ENCODE peak calls at places on chromosomes 5 and 9, in five cellular contexts. D is neural crest cell, U is fibroblast of pulmonary artery, X is AG04449, I is left ventricle myocardium inferior. C is an unnamed sample.

GRCh38 chr9:79663299-79663698 is 91.5 kb downstream of the TLE4 start:
- DNase-seq in D (no peak), U (no peak), X (no peak), I (no peak), C (no peak)

GRCh38 chr5:57267796-57268195 is 93.9 kb downstream of the GPBP1 start:
- DNase-seq in D (no peak), U (no peak), X (no peak), I (no peak), C (no peak)

GRCh38 chr9:90642570-90643539 is at the start of gene DIRAS2:
- DNase-seq in D (peak), U (peak), X (no peak), I (peak), C (peak)

GRCh38 chr5:108911055-108911454 is 163.4 kb downstream of the FER start:
- DNase-seq in D (no peak), U (no peak), X (no peak), I (no peak), C (no peak)

GRCh38 chr5:75611324-75612210 is at the start of gene ANKDD1B:
- DNase-seq in D (peak), U (peak), X (no peak), I (no peak), C (peak)

GRCh38 chr5:179802950-179803562 is 3.6 kb downstream of the MGAT4B start:
- DNase-seq in D (no peak), U (no peak), X (no peak), I (no peak), C (peak)

GRCh38 chr5:110909950-110910349 is 161.6 kb upstream of the TSLP start:
- DNase-seq in D (no peak), U (peak), X (no peak), I (no peak), C (no peak)

GRCh38 chr5:118115791-118116190 is 872.6 kb downstream of the DTWD2 start:
- DNase-seq in D (no peak), U (no peak), X (no peak), I (no peak), C (no peak)

GRCh38 chr5:125065114-125065513 is 318.7 kb upstream of the ZNF608 start:
- DNase-seq in D (no peak), U (no peak), X (no peak), I (no peak), C (no peak)

GRCh38 chr9:79895232-79895631 is 323.5 kb downstream of the TLE4 start:
- DNase-seq in D (no peak), U (no peak), X (no peak), I (no peak), C (no peak)

GRCh38 chr9:128077847-128078503 is 9.9 kb downstream of the SLC25A25 start:
- DNase-seq in D (no peak), U (no peak), X (no peak), I (no peak), C (no peak)

GRCh38 chr9:21155501-21155900 is 11.0 kb downstream of the IFNA21 start:
- DNase-seq in D (no peak), U (peak), X (no peak), I (no peak), C (no peak)

GRCh38 chr9:94128580-94128979 is 44.3 kb downstream of the PTPDC1 start:
- DNase-seq in D (no peak), U (no peak), X (no peak), I (no peak), C (no peak)

GRCh38 chr9:126507318-126508109 is 106.2 kb upstream of the LMX1B start:
- DNase-seq in D (no peak), U (no peak), X (no peak), I (no peak), C (no peak)

GRCh38 chr9:137272241-137273094 is 5.1 kb upstream of the TOR4A start:
- DNase-seq in D (no peak), U (no peak), X (no peak), I (no peak), C (no peak)

GRCh38 chr9:22693151-22693550 is 246.5 kb downstream of the DMRTA1 start:
- DNase-seq in D (no peak), U (no peak), X (no peak), I (no peak), C (no peak)

GRCh38 chr9:138080979-138081378 is 203.4 kb downstream of the CACNA1B start:
- DNase-seq in D (no peak), U (no peak), X (no peak), I (no peak), C (no peak)

GRCh38 chr9:69645488-69645887 is 26.7 kb downstream of the APBA1 start:
- DNase-seq in D (no peak), U (no peak), X (no peak), I (no peak), C (peak)

GRCh38 chr5:1011226-1011631 is 2.6 kb downstream of the NKD2 start:
- DNase-seq in D (no peak), U (no peak), X (no peak), I (peak), C (peak)

GRCh38 chr9:111925017-111925770 is 28.6 kb downstream of the UGCG start:
- DNase-seq in D (no peak), U (no peak), X (no peak), I (no peak), C (no peak)

GRCh38 chr5:42974546-42974945 is 65.6 kb downstream of the ANXA2R start:
- DNase-seq in D (no peak), U (no peak), X (no peak), I (no peak), C (no peak)

GRCh38 chr9:97703437-97704326 is 6.5 kb upstream of the XPA start:
- DNase-seq in D (no peak), U (peak), X (peak), I (no peak), C (no peak)

GRCh38 chr9:94870793-94871558 is 144.5 kb downstream of the AOPEP start:
- DNase-seq in D (no peak), U (no peak), X (no peak), I (peak), C (no peak)

GRCh38 chr9:137176302-137177182 is 4.7 kb upstream of the TMEM210 start:
- DNase-seq in D (no peak), U (peak), X (no peak), I (no peak), C (no peak)

GRCh38 chr9:136482046-136482792 is 621 bp downstream of the SEC16A start:
- DNase-seq in D (no peak), U (peak), X (no peak), I (no peak), C (no peak)

DNA sequence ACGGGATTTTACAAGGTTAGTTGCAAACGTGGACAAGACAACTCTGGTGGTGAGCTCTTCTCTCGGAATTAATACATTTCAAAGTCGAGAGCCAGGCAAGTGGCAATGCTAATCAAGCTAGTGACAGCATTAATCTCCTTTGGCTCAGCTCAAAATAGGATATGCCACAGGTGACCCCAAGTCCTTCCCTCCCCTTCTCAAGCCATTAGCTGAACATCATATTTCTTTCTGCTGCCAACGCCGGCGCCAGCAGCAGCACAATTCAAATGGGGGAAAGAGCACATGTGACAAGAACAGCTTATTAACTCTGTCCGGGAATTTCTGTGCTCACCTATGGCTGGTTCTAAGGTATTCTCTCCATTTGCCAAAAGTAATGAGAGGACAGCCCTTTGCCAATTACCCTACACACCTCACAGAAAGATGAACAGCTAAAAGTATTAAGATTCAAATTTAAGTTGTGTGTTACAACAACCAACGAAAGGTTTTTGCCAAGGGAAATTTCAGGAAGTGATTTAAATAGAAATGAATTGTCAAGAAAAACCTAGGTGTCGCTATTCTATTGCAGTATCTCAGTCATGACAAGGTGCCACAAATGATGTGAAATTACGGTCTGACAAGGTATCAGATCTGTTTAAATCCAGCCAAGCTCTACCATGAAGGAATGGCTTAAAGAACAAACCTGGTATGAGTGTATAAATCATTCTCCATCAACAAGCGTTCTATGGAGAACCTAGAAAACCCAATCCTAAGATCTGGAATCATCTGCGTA is 189.9 kb downstream of the ATPSCKMT start:
- DNase-seq in D (no peak), U (no peak), X (no peak), I (no peak), C (no peak)
- TF ChIP-seq CTCF in D (no peak), U (no peak), X (no peak), I (no peak), C (no peak)

GRCh38 chr5:139763584-139764249 is 31.9 kb upstream of the PSD2 start:
- DNase-seq in D (no peak), U (no peak), X (no peak), I (no peak), C (no peak)
- TF ChIP-seq CTCF in D (no peak), U (no peak), X (no peak), I (no peak), C (no peak)

GRCh38 chr9:122218885-122219855 is 9.6 kb downstream of the LHX6 start:
- DNase-seq in D (no peak), U (peak), X (no peak), I (no peak), C (no peak)
- TF ChIP-seq CTCF in D (no peak), U (no peak), X (no peak), I (no peak), C (no peak)

GRCh38 chr5:14830210-14831005 is 41.2 kb downstream of the ANKH start:
- DNase-seq in D (no peak), U (no peak), X (no peak), I (no peak), C (peak)
- TF ChIP-seq CTCF in D (no peak), U (no peak), X (no peak), I (no peak), C (no peak)

GRCh38 chr9:18240213-18240612 is 233.7 kb upstream of the ADAMTSL1 start:
- DNase-seq in D (no peak), U (no peak), X (no peak), I (no peak), C (no peak)

GRCh38 chr9:18250051-18250450 is 223.9 kb upstream of the ADAMTSL1 start:
- DNase-seq in D (no peak), U (no peak), X (no peak), I (no peak), C (no peak)

DNA sequence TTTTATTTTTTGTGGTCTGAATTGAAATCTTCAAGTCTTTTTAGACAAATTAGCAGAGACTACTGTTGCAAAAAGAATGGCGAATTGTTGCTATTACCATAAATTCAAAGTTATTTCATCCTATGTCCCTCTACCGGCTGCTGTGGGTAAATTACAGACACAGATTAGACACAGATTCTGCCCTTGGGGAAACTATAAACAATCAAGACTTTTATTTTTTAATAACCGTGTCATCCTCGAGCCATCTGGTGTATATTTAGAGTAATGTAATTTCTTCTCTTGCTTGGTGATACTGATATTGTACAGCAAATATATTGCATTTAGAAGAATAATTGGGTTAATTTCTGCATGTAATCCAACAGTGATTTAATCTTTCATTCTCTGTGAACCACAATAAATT is 228.0 kb upstream of the ADAMTSL1 start:
- DNase-seq in D (no peak), U (no peak), X (no peak), I (no peak), C (no peak)
- TF ChIP-seq CTCF in D (no peak), U (peak), X (peak), I (no peak), C (no peak)

GRCh38 chr9:116589392-116590354 is 97.4 kb upstream of the TRIM32 start:
- DNase-seq in D (no peak), U (peak), X (no peak), I (no peak), C (no peak)
- TF ChIP-seq CTCF in D (peak), U (peak), X (peak), I (peak), C (peak)

DNA sequence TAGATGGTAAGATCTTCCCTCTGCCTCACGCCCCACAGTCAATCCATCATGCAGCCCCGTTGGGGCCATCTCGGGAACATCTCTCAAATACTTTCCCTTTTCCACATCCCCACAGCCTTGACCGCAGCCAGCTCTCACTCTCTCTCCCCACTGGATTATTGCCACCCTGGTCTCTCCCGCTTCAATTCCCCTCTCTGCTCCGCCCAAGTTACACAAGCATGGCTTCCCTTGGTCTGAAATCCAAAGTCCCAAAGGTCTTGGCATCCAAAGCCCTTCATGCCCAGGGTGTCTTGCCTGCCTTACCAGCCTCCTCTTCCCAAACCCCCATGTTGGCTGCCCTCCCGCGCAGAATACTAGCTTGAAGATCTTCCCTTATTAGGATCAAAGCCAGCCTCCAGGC is 157.3 kb upstream of the SMIM23 start:
- DNase-seq in D (no peak), U (no peak), X (no peak), I (no peak), C (no peak)
- TF ChIP-seq CTCF in D (no peak), U (no peak), X (no peak), I (no peak), C (no peak)

GRCh38 chr9:77215874-77216273 is 38.5 kb downstream of the VPS13A start:
- DNase-seq in D (no peak), U (peak), X (no peak), I (no peak), C (no peak)
- TF ChIP-seq CTCF in D (no peak), U (peak), X (peak), I (peak), C (peak)

C was measured in right lobe of liver.